ENCODE peak calls at places on chromosomes 2 and 18, in nine cellular contexts. U, G, F, D, H, P, X, V and A are unnamed samples.

GRCh38 chr2:175766880-175767279 is 235.2 kb downstream of the LNPK start:
- DNase-seq in U (no peak), P (no peak), F (no peak), H (no peak), D (peak), G (no peak), X (no peak), V (peak), A (no peak)

GRCh38 chr2:215366440-215367032 is 54.7 kb downstream of the ATIC start:
- DNase-seq in F (no peak), P (no peak), G (no peak), D (no peak), U (no peak), H (no peak), V (no peak), X (peak), A (no peak)

GRCh38 chr2:65276604-65277003 is 49.0 kb downstream of the ACTR2 start:
- DNase-seq in F (no peak), U (no peak), D (no peak), P (no peak), G (no peak), H (no peak), V (no peak), X (no peak), A (no peak)

GRCh38 chr2:70861774-70862644 is 26.4 kb upstream of the CD207 start:
- DNase-seq in X (peak), H (peak), V (peak), F (peak), U (peak), P (peak), D (peak), G (peak), A (peak)

GRCh38 chr18:12770469-12771219 is 67.8 kb downstream of the PSMG2 start:
- DNase-seq in D (no peak), P (no peak), G (no peak), U (no peak), H (no peak), F (no peak), V (no peak), X (no peak), A (no peak)

GRCh38 chr2:127032601-127033000 is 74.4 kb downstream of the BIN1 start:
- DNase-seq in D (peak), X (peak), V (no peak), H (peak), P (no peak), F (no peak), G (no peak), U (no peak), A (no peak)

GRCh38 chr2:11658208-11658607 is 11.8 kb downstream of the NTSR2 start:
- DNase-seq in V (no peak), H (no peak), F (no peak), G (no peak), P (no peak), U (no peak), X (no peak), D (no peak), A (no peak)

GRCh38 chr2:109457811-109458210 is 156.0 kb downstream of the SEPTIN10 start:
- DNase-seq in D (no peak), F (no peak), P (no peak), U (no peak), H (no peak), V (no peak), X (no peak), G (no peak), A (no peak)

GRCh38 chr2:69989422-69990128 is 28.1 kb upstream of the ASPRV1 start:
- DNase-seq in P (no peak), U (no peak), F (no peak), H (no peak), G (no peak), D (no peak), X (no peak), V (no peak), A (no peak)

GRCh38 chr2:222561817-222562424 is 94.0 kb downstream of the FARSB start:
- DNase-seq in F (no peak), V (peak), G (peak), X (peak), U (peak), H (no peak), P (peak), D (peak), A (peak)

GRCh38 chr2:207341816-207342215 is 176.1 kb upstream of the KLF7 start:
- DNase-seq in P (no peak), F (no peak), H (no peak), G (no peak), V (no peak), X (no peak), D (no peak), U (no peak), A (no peak)

GRCh38 chr2:158025263-158025996 is 76.2 kb upstream of the UPP2 start:
- DNase-seq in G (no peak), F (no peak), H (peak), P (no peak), U (no peak), X (peak), V (no peak), D (peak), A (no peak)

GRCh38 chr18:3966246-3966984 is 488.7 kb downstream of the DLGAP1 start:
- DNase-seq in F (no peak), V (peak), P (no peak), H (no peak), X (no peak), G (no peak), D (no peak), U (no peak), A (no peak)

GRCh38 chr18:3966985-3967856 is 487.9 kb downstream of the DLGAP1 start:
- DNase-seq in P (no peak), H (no peak), G (no peak), V (peak), X (peak), F (no peak), U (no peak), D (no peak), A (no peak)

GRCh38 chr18:3972291-3972985 is 482.7 kb downstream of the DLGAP1 start:
- DNase-seq in P (peak), X (no peak), G (no peak), F (no peak), U (no peak), D (no peak), H (no peak), V (no peak), A (no peak)

GRCh38 chr18:3973191-3973590 is 481.9 kb downstream of the DLGAP1 start:
- DNase-seq in U (no peak), D (no peak), F (no peak), V (no peak), P (no peak), H (no peak), X (no peak), G (no peak), A (no peak)

DNA sequence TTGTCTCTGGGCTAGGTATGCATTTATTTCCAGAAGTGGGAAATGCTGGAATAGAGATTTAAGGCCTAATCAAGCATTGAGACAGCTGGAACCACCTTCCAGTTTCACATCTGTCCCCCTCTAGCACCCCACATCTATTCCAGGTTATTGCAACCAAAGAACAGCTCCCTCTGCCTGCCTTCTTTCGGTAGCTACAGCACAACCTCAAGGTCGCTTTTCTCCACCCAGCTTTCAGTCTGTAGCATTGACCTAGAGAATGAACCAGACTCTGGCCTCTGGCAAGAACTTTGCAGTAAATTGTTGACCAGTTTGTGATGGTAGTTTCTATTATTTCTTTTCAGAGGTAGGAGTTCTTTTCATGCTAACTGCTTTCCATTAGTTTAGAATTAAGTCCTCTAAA is 484.2 kb downstream of the DLGAP1 start:
- DNase-seq in X (no peak), P (no peak), H (no peak), V (no peak), G (no peak), F (no peak), D (no peak), U (no peak), A (no peak)
- TF ChIP-seq CTCF in X (no peak), P (peak), H (peak), V (no peak), G (no peak), F (no peak), D (peak), U (no peak), A (peak)

GRCh38 chr2:35415282-35415681 is 940.3 kb upstream of the CRIM1 start:
- DNase-seq in X (no peak), G (no peak), P (no peak), D (no peak), F (no peak), V (peak), H (no peak), U (no peak), A (no peak)
- TF ChIP-seq CTCF in X (no peak), G (peak), P (peak), D (no peak), F (no peak), V (no peak), H (no peak), U (no peak), A (peak)

DNA sequence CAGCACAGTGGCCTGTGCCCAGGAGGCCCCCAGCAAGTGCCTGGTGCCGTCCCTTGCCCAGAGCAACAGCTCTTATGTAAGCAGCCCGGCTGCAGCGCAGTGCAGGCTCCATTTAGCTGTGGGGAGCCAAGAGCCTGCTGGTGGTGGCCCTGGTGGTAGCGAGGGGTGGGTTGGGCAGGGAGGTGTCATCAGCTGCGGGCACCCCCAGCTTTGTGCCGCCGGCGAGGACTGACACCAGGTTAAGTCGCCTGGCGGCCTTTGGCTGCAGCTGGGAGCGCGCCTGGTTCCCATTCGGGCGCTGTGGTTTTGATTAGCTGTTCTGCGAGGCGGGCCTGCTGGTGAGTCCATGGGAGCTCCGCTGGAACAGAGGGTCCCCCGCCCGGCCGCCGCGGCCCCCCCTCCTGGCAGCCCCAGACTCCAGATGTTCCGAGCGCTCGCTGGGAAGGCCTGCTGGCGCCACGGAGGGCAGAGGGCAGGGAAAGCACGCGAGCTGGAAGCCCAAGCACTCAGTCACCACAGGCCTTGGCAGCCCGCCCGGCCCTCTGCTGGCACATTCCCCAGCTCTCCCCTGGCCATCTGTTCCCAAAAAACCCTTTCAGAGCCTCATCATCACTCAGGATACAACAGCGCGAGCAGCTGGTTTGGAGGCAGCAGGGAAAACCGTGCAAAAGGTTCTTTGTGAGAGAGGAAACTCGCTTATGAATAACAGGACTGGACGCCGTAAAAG is 18.4 kb downstream of the ATOH8 start:
- DNase-seq in V (peak), P (peak), G (peak), U (no peak), X (peak), D (peak), F (no peak), H (peak), A (no peak)
- TF ChIP-seq CTCF in V (peak), P (peak), G (no peak), U (no peak), X (peak), D (peak), F (no peak), H (peak), A (no peak)

GRCh38 chr18:2466978-2467377 is 104.3 kb downstream of the METTL4 start:
- DNase-seq in X (no peak), D (no peak), V (no peak), P (no peak), F (no peak), G (no peak), U (no peak), H (no peak), A (no peak)
- TF ChIP-seq CTCF in X (peak), D (no peak), V (peak), P (peak), F (no peak), G (no peak), U (no peak), H (no peak), A (no peak)

GRCh38 chr2:217943379-217944321 is 59.1 kb downstream of the TNS1 start:
- DNase-seq in V (peak), H (no peak), D (no peak), F (no peak), U (no peak), X (peak), G (peak), P (peak), A (peak)
- TF ChIP-seq CTCF in V (no peak), H (no peak), D (peak), F (no peak), U (no peak), X (peak), G (no peak), P (peak), A (peak)

GRCh38 chr2:238409341-238410200 is 17.2 kb upstream of the ASB1 start:
- DNase-seq in G (no peak), D (no peak), P (no peak), H (no peak), F (no peak), V (no peak), U (no peak), X (no peak), A (no peak)
- TF ChIP-seq CTCF in G (no peak), D (no peak), P (no peak), H (no peak), F (no peak), V (no peak), U (no peak), X (no peak), A (no peak)

GRCh38 chr2:30230855-30231725 is at the start of gene LBH:
- DNase-seq in H (no peak), F (peak), X (peak), U (peak), D (peak), P (peak), G (peak), V (peak), A (peak)
- TF ChIP-seq CTCF in H (no peak), F (no peak), X (no peak), U (peak), D (no peak), P (no peak), G (no peak), V (peak), A (no peak)

DNA sequence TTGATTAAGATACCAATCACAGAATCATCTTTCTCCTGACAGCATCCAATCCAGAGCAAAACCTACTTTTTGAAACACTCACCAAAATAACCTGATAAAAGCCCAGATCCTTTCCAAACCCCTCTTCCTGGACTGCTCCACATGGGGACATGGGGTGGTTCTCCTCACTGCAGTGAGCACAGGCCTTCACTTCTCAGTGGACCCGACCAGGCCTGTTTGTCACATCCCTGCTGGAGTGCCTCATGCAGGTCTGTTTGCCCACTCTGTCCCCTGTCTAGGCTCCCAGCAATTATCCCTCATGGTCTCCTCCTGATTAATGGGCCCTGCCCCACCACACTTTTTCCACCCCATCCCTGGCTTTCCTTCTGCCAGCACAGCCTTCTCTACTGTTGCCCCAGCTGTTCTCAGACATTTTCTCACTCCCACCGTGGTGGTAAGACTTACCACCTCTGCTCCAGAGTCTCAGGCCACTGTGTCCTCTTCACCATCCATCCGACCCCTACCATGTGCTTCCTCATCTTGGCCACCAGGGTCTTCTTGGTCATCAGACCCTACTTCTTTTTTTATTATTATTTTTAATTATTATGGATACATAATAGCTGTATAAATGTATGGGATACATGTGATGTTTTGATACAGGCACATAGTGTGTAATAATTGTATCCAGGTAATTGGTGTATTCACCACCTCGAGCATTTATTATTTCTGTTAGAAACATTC is 21.1 kb downstream of the MRPL30 start:
- DNase-seq in X (no peak), P (no peak), V (no peak), H (no peak), D (no peak), G (no peak), U (no peak), F (no peak), A (no peak)
- TF ChIP-seq CTCF in X (no peak), P (peak), V (no peak), H (peak), D (no peak), G (no peak), U (no peak), F (no peak), A (peak)

GRCh38 chr2:197075754-197076337 is 149.3 kb upstream of the PGAP1 start:
- DNase-seq in H (no peak), U (no peak), F (no peak), G (peak), V (peak), X (no peak), D (no peak), P (no peak), A (no peak)
- TF ChIP-seq CTCF in H (peak), U (peak), F (no peak), G (peak), V (peak), X (peak), D (peak), P (peak), A (peak)

GRCh38 chr2:28568533-28568932 is 72.7 kb downstream of the PLB1 start:
- DNase-seq in F (no peak), G (no peak), V (no peak), H (no peak), D (no peak), U (no peak), X (no peak), P (no peak), A (no peak)

GRCh38 chr2:28566441-28567075 is 70.7 kb downstream of the PLB1 start:
- DNase-seq in H (peak), U (peak), D (peak), V (peak), G (peak), P (peak), X (peak), F (peak), A (peak)

GRCh38 chr2:28565033-28565432 is 69.2 kb downstream of the PLB1 start:
- DNase-seq in V (no peak), F (no peak), H (no peak), X (no peak), G (no peak), U (no peak), D (no peak), P (no peak), A (no peak)

GRCh38 chr2:28565720-28566295 is 69.9 kb downstream of the PLB1 start:
- DNase-seq in D (no peak), X (no peak), P (no peak), G (no peak), U (no peak), H (no peak), V (no peak), F (no peak), A (no peak)

DNA sequence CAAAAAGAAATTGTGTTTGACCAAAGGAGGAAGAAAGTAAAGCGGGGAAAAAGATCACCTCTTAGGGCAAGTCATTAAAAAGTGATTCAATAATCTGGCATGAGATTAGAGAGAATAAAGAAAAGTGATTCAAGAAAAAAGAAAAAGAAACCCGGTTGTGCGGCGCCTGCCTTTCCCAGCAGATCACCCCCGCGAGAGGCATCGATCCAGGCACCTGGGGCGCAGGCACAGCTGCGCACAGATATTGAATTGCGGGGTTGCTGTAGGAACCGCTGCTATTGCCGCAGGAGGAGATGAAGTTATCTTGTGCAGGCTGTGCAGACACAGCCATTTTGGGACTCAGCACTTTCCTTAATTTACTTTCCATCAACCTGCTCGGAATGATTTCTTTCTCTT is 71.2 kb downstream of the PLB1 start:
- DNase-seq in V (peak), F (peak), U (peak), G (no peak), P (peak), D (no peak), H (no peak), X (no peak), A (peak)
- TF ChIP-seq CTCF in V (peak), F (no peak), U (no peak), G (peak), P (no peak), D (no peak), H (no peak), X (no peak), A (peak)